ENCODE peak calls at places on chromosomes 16 and 17, in nine cellular contexts. One of them, this sample, is unnamed.
A peak's percentile ranks its signal among the peaks of the same experiment; 100 is the strongest.

GRCh38 chr17:80257716-80258213 is 2.9 kb upstream of the RNF213 start:
- DNase-seq in uterus: no peak
- DNase-seq in tibial nerve: no peak
- DNase-seq in suprapubic skin: no peak
- DNase-seq in left lung: no peak
- DNase-seq in upper lobe of right lung: no peak
- DNase-seq in fibroblast of villous mesenchyme: no peak
- DNase-seq in bronchial epithelial cell: no peak
- DNase-seq in choroid plexus epithelial cell: no peak
- DNase-seq in this sample: no peak

GRCh38 chr16:48212033-48212432 is 32.1 kb upstream of the LONP2 start:
- DNase-seq in uterus: no peak
- DNase-seq in tibial nerve: no peak
- DNase-seq in suprapubic skin: no peak
- DNase-seq in left lung: no peak
- DNase-seq in upper lobe of right lung: no peak
- DNase-seq in fibroblast of villous mesenchyme: no peak
- DNase-seq in bronchial epithelial cell: peak; percentile 57
- DNase-seq in choroid plexus epithelial cell: no peak
- DNase-seq in this sample: no peak

GRCh38 chr16:66886346-66886745 is 6.0 kb downstream of the PDP2 start:
- DNase-seq in uterus: no peak
- DNase-seq in tibial nerve: no peak
- DNase-seq in suprapubic skin: no peak
- DNase-seq in left lung: no peak
- DNase-seq in upper lobe of right lung: no peak
- DNase-seq in fibroblast of villous mesenchyme: peak; percentile 64
- DNase-seq in bronchial epithelial cell: no peak
- DNase-seq in choroid plexus epithelial cell: no peak
- DNase-seq in this sample: no peak

GRCh38 chr17:69874220-69874670 is 200.8 kb upstream of the KCNJ16 start:
- DNase-seq in uterus: no peak
- DNase-seq in tibial nerve: no peak
- DNase-seq in suprapubic skin: no peak
- DNase-seq in left lung: no peak
- DNase-seq in upper lobe of right lung: no peak
- DNase-seq in fibroblast of villous mesenchyme: peak; percentile 69
- DNase-seq in bronchial epithelial cell: peak; percentile 92
- DNase-seq in choroid plexus epithelial cell: peak; percentile 88
- DNase-seq in this sample: no peak

GRCh38 chr17:28748852-28749515 is 5.2 kb downstream of the TRAF4 start:
- DNase-seq in uterus: no peak
- DNase-seq in tibial nerve: no peak
- DNase-seq in suprapubic skin: no peak
- DNase-seq in left lung: no peak
- DNase-seq in upper lobe of right lung: peak; percentile 66
- DNase-seq in fibroblast of villous mesenchyme: peak; percentile 48
- DNase-seq in bronchial epithelial cell: no peak
- DNase-seq in choroid plexus epithelial cell: peak; percentile 46
- DNase-seq in this sample: no peak

GRCh38 chr17:55407641-55408566 is 13.7 kb downstream of the MMD start:
- DNase-seq in uterus: no peak
- DNase-seq in tibial nerve: no peak
- DNase-seq in suprapubic skin: no peak
- DNase-seq in left lung: no peak
- DNase-seq in upper lobe of right lung: no peak
- DNase-seq in fibroblast of villous mesenchyme: no peak
- DNase-seq in bronchial epithelial cell: no peak
- DNase-seq in choroid plexus epithelial cell: peak; percentile 52
- DNase-seq in this sample: no peak

GRCh38 chr16:56918467-56919012 is 13.4 kb upstream of the HERPUD1 start:
- DNase-seq in uterus: no peak
- DNase-seq in tibial nerve: no peak
- DNase-seq in suprapubic skin: no peak
- DNase-seq in left lung: no peak
- DNase-seq in upper lobe of right lung: no peak
- DNase-seq in fibroblast of villous mesenchyme: no peak
- DNase-seq in bronchial epithelial cell: no peak
- DNase-seq in choroid plexus epithelial cell: peak; percentile 68
- DNase-seq in this sample: no peak

GRCh38 chr16:65658339-65659275 is 536.7 kb upstream of the CDH11 start:
- DNase-seq in uterus: peak; percentile 31
- DNase-seq in tibial nerve: no peak
- DNase-seq in suprapubic skin: peak; percentile 69
- DNase-seq in left lung: no peak
- DNase-seq in upper lobe of right lung: peak; percentile 53
- DNase-seq in fibroblast of villous mesenchyme: peak; percentile 68
- DNase-seq in bronchial epithelial cell: peak; percentile 99
- DNase-seq in choroid plexus epithelial cell: peak; percentile 84
- DNase-seq in this sample: peak; percentile 33

GRCh38 chr17:44164476-44164875 is 6.0 kb upstream of the ASB16 start:
- DNase-seq in uterus: no peak
- DNase-seq in tibial nerve: no peak
- DNase-seq in suprapubic skin: no peak
- DNase-seq in left lung: no peak
- DNase-seq in upper lobe of right lung: no peak
- DNase-seq in fibroblast of villous mesenchyme: no peak
- DNase-seq in bronchial epithelial cell: no peak
- DNase-seq in choroid plexus epithelial cell: no peak
- DNase-seq in this sample: no peak

GRCh38 chr17:77833769-77834168 is 124.7 kb upstream of the TNRC6C start:
- DNase-seq in uterus: no peak
- DNase-seq in tibial nerve: no peak
- DNase-seq in suprapubic skin: no peak
- DNase-seq in left lung: no peak
- DNase-seq in upper lobe of right lung: no peak
- DNase-seq in fibroblast of villous mesenchyme: no peak
- DNase-seq in bronchial epithelial cell: no peak
- DNase-seq in choroid plexus epithelial cell: no peak
- DNase-seq in this sample: no peak

GRCh38 chr17:45315583-45316270 is 1.1 kb downstream of the MAP3K14 start:
- DNase-seq in uterus: no peak
- DNase-seq in tibial nerve: no peak
- DNase-seq in suprapubic skin: no peak
- DNase-seq in left lung: no peak
- DNase-seq in upper lobe of right lung: no peak
- DNase-seq in fibroblast of villous mesenchyme: no peak
- DNase-seq in bronchial epithelial cell: peak; percentile 38
- DNase-seq in choroid plexus epithelial cell: no peak
- DNase-seq in this sample: no peak

GRCh38 chr16:50457979-50458461 is 89.2 kb upstream of the BRD7 start:
- DNase-seq in uterus: no peak
- DNase-seq in tibial nerve: no peak
- DNase-seq in suprapubic skin: no peak
- DNase-seq in left lung: no peak
- DNase-seq in upper lobe of right lung: no peak
- DNase-seq in fibroblast of villous mesenchyme: no peak
- DNase-seq in bronchial epithelial cell: no peak
- DNase-seq in choroid plexus epithelial cell: no peak
- DNase-seq in this sample: no peak

GRCh38 chr16:57867000-57867561 is 64.8 kb upstream of the KIFC3 start:
- DNase-seq in uterus: no peak
- DNase-seq in tibial nerve: no peak
- DNase-seq in suprapubic skin: peak; percentile 28
- DNase-seq in left lung: no peak
- DNase-seq in upper lobe of right lung: no peak
- DNase-seq in fibroblast of villous mesenchyme: no peak
- DNase-seq in bronchial epithelial cell: peak; percentile 20
- DNase-seq in choroid plexus epithelial cell: no peak
- DNase-seq in this sample: no peak

GRCh38 chr16:49596119-49596518 is 222.5 kb downstream of the C16orf78 start:
- DNase-seq in uterus: peak; percentile 50
- DNase-seq in tibial nerve: no peak
- DNase-seq in suprapubic skin: no peak
- DNase-seq in left lung: no peak
- DNase-seq in upper lobe of right lung: no peak
- DNase-seq in fibroblast of villous mesenchyme: no peak
- DNase-seq in bronchial epithelial cell: no peak
- DNase-seq in choroid plexus epithelial cell: peak; percentile 70
- DNase-seq in this sample: peak; percentile 16

GRCh38 chr17:47286198-47286914 is 32.7 kb downstream of the ITGB3 start:
- DNase-seq in uterus: no peak
- DNase-seq in tibial nerve: no peak
- DNase-seq in suprapubic skin: no peak
- DNase-seq in left lung: no peak
- DNase-seq in upper lobe of right lung: no peak
- DNase-seq in fibroblast of villous mesenchyme: no peak
- DNase-seq in bronchial epithelial cell: peak; percentile 17
- DNase-seq in choroid plexus epithelial cell: peak; percentile 73
- DNase-seq in this sample: no peak

GRCh38 chr16:49491736-49492089 is 118.1 kb downstream of the C16orf78 start:
- DNase-seq in uterus: peak; percentile 46
- DNase-seq in tibial nerve: no peak
- DNase-seq in suprapubic skin: peak; percentile 63
- DNase-seq in left lung: no peak
- DNase-seq in upper lobe of right lung: peak; percentile 56
- DNase-seq in fibroblast of villous mesenchyme: no peak
- DNase-seq in bronchial epithelial cell: peak; percentile 0
- DNase-seq in choroid plexus epithelial cell: peak; percentile 30
- DNase-seq in this sample: no peak

GRCh38 chr17:43556292-43556691 is 10.2 kb upstream of the ETV4 start:
- DNase-seq in uterus: no peak
- DNase-seq in tibial nerve: peak; percentile 20
- DNase-seq in suprapubic skin: peak; percentile 77
- DNase-seq in left lung: no peak
- DNase-seq in upper lobe of right lung: peak; percentile 66
- DNase-seq in fibroblast of villous mesenchyme: peak; percentile 90
- DNase-seq in bronchial epithelial cell: peak; percentile 75
- DNase-seq in choroid plexus epithelial cell: no peak
- DNase-seq in this sample: no peak

GRCh38 chr17:6752068-6752909 is 3.6 kb upstream of the XAF1 start:
- DNase-seq in uterus: peak; percentile 73
- DNase-seq in tibial nerve: no peak
- DNase-seq in suprapubic skin: peak; percentile 77
- DNase-seq in left lung: no peak
- DNase-seq in upper lobe of right lung: no peak
- DNase-seq in fibroblast of villous mesenchyme: peak; percentile 100
- DNase-seq in bronchial epithelial cell: peak; percentile 93
- DNase-seq in choroid plexus epithelial cell: peak; percentile 100
- DNase-seq in this sample: peak; percentile 89
- H3K4me3 ChIP-seq in uterus: no peak overlapping the region
- H3K4me3 ChIP-seq in tibial nerve: no peak overlapping the region
- H3K4me3 ChIP-seq in suprapubic skin: no peak overlapping the region
- H3K4me3 ChIP-seq in left lung: no peak overlapping the region
- H3K4me3 ChIP-seq in upper lobe of right lung: no peak overlapping the region
- H3K4me3 ChIP-seq in fibroblast of villous mesenchyme: no peak overlapping the region
- H3K4me3 ChIP-seq in bronchial epithelial cell: no peak overlapping the region
- H3K4me3 ChIP-seq in choroid plexus epithelial cell: no peak overlapping the region
- H3K4me3 ChIP-seq in this sample: no peak overlapping the region

GRCh38 chr16:29975134-29975538 is 1.5 kb downstream of the TAOK2 start:
- DNase-seq in uterus: no peak
- DNase-seq in tibial nerve: no peak
- DNase-seq in suprapubic skin: no peak
- DNase-seq in left lung: no peak
- DNase-seq in upper lobe of right lung: no peak
- DNase-seq in fibroblast of villous mesenchyme: no peak
- DNase-seq in bronchial epithelial cell: no peak
- DNase-seq in choroid plexus epithelial cell: no peak
- DNase-seq in this sample: no peak
- H3K4me3 ChIP-seq in uterus: peak overlapping the region; percentile 91
- H3K4me3 ChIP-seq in tibial nerve: peak overlapping the region; percentile 73
- H3K4me3 ChIP-seq in suprapubic skin: peak overlapping the region; percentile 96
- H3K4me3 ChIP-seq in left lung: peak overlapping the region; percentile 81
- H3K4me3 ChIP-seq in upper lobe of right lung: peak overlapping the region; percentile 99
- H3K4me3 ChIP-seq in fibroblast of villous mesenchyme: peak overlapping the region; percentile 92
- H3K4me3 ChIP-seq in bronchial epithelial cell: peak overlapping the region; percentile 96
- H3K4me3 ChIP-seq in choroid plexus epithelial cell: peak overlapping the region; percentile 98
- H3K4me3 ChIP-seq in this sample: peak overlapping the region; percentile 66

GRCh38 chr17:1601571-1601970 is 27.1 kb downstream of the SLC43A2 start:
- DNase-seq in uterus: no peak
- DNase-seq in tibial nerve: no peak
- DNase-seq in suprapubic skin: no peak
- DNase-seq in left lung: no peak
- DNase-seq in upper lobe of right lung: no peak
- DNase-seq in fibroblast of villous mesenchyme: no peak
- DNase-seq in bronchial epithelial cell: no peak
- DNase-seq in choroid plexus epithelial cell: no peak
- DNase-seq in this sample: no peak

GRCh38 chr17:1607971-1608320 is 20.7 kb downstream of the SLC43A2 start:
- DNase-seq in uterus: no peak
- DNase-seq in tibial nerve: no peak
- DNase-seq in suprapubic skin: no peak
- DNase-seq in left lung: no peak
- DNase-seq in upper lobe of right lung: no peak
- DNase-seq in fibroblast of villous mesenchyme: peak; percentile 74
- DNase-seq in bronchial epithelial cell: no peak
- DNase-seq in choroid plexus epithelial cell: no peak
- DNase-seq in this sample: no peak

GRCh38 chr17:1606352-1606985 is 22.2 kb downstream of the SLC43A2 start:
- DNase-seq in uterus: no peak
- DNase-seq in tibial nerve: no peak
- DNase-seq in suprapubic skin: no peak
- DNase-seq in left lung: peak; percentile 75
- DNase-seq in upper lobe of right lung: no peak
- DNase-seq in fibroblast of villous mesenchyme: no peak
- DNase-seq in bronchial epithelial cell: no peak
- DNase-seq in choroid plexus epithelial cell: no peak
- DNase-seq in this sample: no peak

GRCh38 chr17:1605681-1606351 is 22.8 kb downstream of the SLC43A2 start:
- DNase-seq in uterus: no peak
- DNase-seq in tibial nerve: no peak
- DNase-seq in suprapubic skin: no peak
- DNase-seq in left lung: peak; percentile 56
- DNase-seq in upper lobe of right lung: no peak
- DNase-seq in fibroblast of villous mesenchyme: no peak
- DNase-seq in bronchial epithelial cell: no peak
- DNase-seq in choroid plexus epithelial cell: no peak
- DNase-seq in this sample: no peak

DNA sequence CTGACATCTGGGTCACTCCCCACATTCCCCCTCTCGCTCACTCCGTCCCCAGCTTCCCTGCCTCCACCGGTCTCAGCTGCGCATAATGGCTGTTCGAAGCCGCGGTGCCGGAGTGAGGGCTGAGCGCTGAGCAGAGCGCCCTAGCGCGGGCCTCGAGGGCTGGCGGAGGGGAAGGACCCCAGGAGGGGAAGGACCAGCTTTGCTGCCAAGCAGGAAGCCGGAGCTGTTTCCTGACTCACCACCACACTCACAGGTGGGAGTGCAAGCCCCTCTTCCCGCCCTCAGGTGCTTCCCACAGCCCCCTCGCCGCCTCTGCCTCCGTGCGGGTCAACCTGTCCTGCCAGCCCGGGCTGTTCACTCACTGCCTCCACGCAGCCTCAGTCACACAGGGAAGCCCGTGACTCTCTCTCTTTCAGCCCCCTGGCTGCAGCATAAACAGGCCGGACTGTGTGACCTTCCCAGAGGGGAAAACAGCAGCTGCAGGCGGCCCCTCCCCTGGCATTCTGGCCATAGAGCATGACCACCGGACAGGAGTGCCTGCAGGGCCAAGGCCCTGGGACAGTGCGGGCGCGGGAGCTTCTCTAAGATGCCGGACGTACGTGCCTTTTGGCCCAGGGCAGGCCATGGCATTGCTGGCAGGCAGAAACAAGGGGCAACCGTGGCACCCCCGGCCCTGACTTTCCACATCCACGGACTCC is 23.7 kb downstream of the SLC43A2 start:
- DNase-seq in uterus: no peak
- DNase-seq in tibial nerve: no peak
- DNase-seq in suprapubic skin: no peak
- DNase-seq in left lung: peak; percentile 73
- DNase-seq in upper lobe of right lung: no peak
- DNase-seq in fibroblast of villous mesenchyme: no peak
- DNase-seq in bronchial epithelial cell: no peak
- DNase-seq in choroid plexus epithelial cell: no peak
- DNase-seq in this sample: no peak
- H3K4me3 ChIP-seq in uterus: no peak overlapping the region
- H3K4me3 ChIP-seq in tibial nerve: no peak overlapping the region
- H3K4me3 ChIP-seq in suprapubic skin: no peak overlapping the region
- H3K4me3 ChIP-seq in left lung: no peak overlapping the region
- H3K4me3 ChIP-seq in upper lobe of right lung: no peak overlapping the region
- H3K4me3 ChIP-seq in fibroblast of villous mesenchyme: no peak overlapping the region
- H3K4me3 ChIP-seq in bronchial epithelial cell: no peak overlapping the region
- H3K4me3 ChIP-seq in choroid plexus epithelial cell: no peak overlapping the region
- H3K4me3 ChIP-seq in this sample: no peak overlapping the region

GRCh38 chr16:70421473-70422311 is 17.2 kb downstream of the ST3GAL2 start:
- DNase-seq in uterus: no peak
- DNase-seq in tibial nerve: no peak
- DNase-seq in suprapubic skin: no peak
- DNase-seq in left lung: no peak
- DNase-seq in upper lobe of right lung: no peak
- DNase-seq in fibroblast of villous mesenchyme: no peak
- DNase-seq in bronchial epithelial cell: no peak
- DNase-seq in choroid plexus epithelial cell: no peak
- DNase-seq in this sample: no peak
- H3K4me3 ChIP-seq in uterus: no peak overlapping the region
- H3K4me3 ChIP-seq in tibial nerve: no peak overlapping the region
- H3K4me3 ChIP-seq in suprapubic skin: no peak overlapping the region
- H3K4me3 ChIP-seq in left lung: no peak overlapping the region
- H3K4me3 ChIP-seq in upper lobe of right lung: no peak overlapping the region
- H3K4me3 ChIP-seq in fibroblast of villous mesenchyme: no peak overlapping the region
- H3K4me3 ChIP-seq in bronchial epithelial cell: no peak overlapping the region
- H3K4me3 ChIP-seq in choroid plexus epithelial cell: no peak overlapping the region
- H3K4me3 ChIP-seq in this sample: no peak overlapping the region